ENCODE peak calls at places on chromosome 14, in seven cellular contexts. One of them, this sample, is unnamed. For H3K9me3, the result is how much of the 10 kb centered on the place peaks cover.

GRCh38 chr14:61452452-61452851 is 131.1 kb downstream of the PRKCH start:
- DNase-seq in PC-9: no peak
- DNase-seq in A549: no peak
- DNase-seq in uterus: no peak
- DNase-seq in pancreas: no peak
- DNase-seq in osteoblast: no peak
- DNase-seq in heart left ventricle: no peak
- DNase-seq in this sample: no peak

GRCh38 chr14:99722741-99723140 is 38.6 kb downstream of the CYP46A1 start:
- DNase-seq in osteoblast: no peak
- DNase-seq in heart left ventricle: no peak
- DNase-seq in PC-9: no peak
- DNase-seq in pancreas: no peak
- DNase-seq in uterus: no peak
- DNase-seq in A549: no peak
- DNase-seq in this sample: no peak

GRCh38 chr14:55102141-55102547 is 26.9 kb upstream of the LGALS3 start:
- DNase-seq in pancreas: peak
- DNase-seq in heart left ventricle: peak
- DNase-seq in uterus: peak
- DNase-seq in A549: peak
- DNase-seq in osteoblast: peak
- DNase-seq in PC-9: peak
- DNase-seq in this sample: no peak

GRCh38 chr14:63273717-63274673 is 44.7 kb downstream of the GPHB5 start:
- DNase-seq in osteoblast: no peak
- DNase-seq in PC-9: no peak
- DNase-seq in A549: no peak
- DNase-seq in uterus: peak
- DNase-seq in heart left ventricle: no peak
- DNase-seq in pancreas: no peak
- DNase-seq in this sample: no peak

GRCh38 chr14:90487462-90487861 is 90.6 kb downstream of the CALM1 start:
- DNase-seq in pancreas: no peak
- DNase-seq in uterus: no peak
- DNase-seq in A549: no peak
- DNase-seq in PC-9: no peak
- DNase-seq in heart left ventricle: no peak
- DNase-seq in osteoblast: no peak
- DNase-seq in this sample: no peak

GRCh38 chr14:95156765-95157194 is 549 bp downstream of the DICER1 start:
- DNase-seq in PC-9: no peak
- DNase-seq in osteoblast: no peak
- DNase-seq in heart left ventricle: peak
- DNase-seq in A549: peak
- DNase-seq in pancreas: peak
- DNase-seq in uterus: peak
- DNase-seq in this sample: peak

GRCh38 chr14:42994001-42994736 is 1387.5 kb downstream of the LRFN5 start:
- DNase-seq in pancreas: no peak
- DNase-seq in PC-9: peak
- DNase-seq in osteoblast: peak
- DNase-seq in A549: peak
- DNase-seq in uterus: no peak
- DNase-seq in heart left ventricle: no peak
- DNase-seq in this sample: no peak

GRCh38 chr14:104037903-104038302 is 47.6 kb upstream of the ASPG start:
- DNase-seq in uterus: no peak
- DNase-seq in pancreas: no peak
- DNase-seq in A549: no peak
- DNase-seq in osteoblast: no peak
- DNase-seq in PC-9: no peak
- DNase-seq in heart left ventricle: no peak
- DNase-seq in this sample: no peak

GRCh38 chr14:91872011-91872476 is 4.7 kb upstream of the TC2N start:
- DNase-seq in osteoblast: no peak
- DNase-seq in heart left ventricle: no peak
- DNase-seq in pancreas: no peak
- DNase-seq in PC-9: peak
- DNase-seq in uterus: no peak
- DNase-seq in A549: no peak
- DNase-seq in this sample: peak

GRCh38 chr14:104290058-104290667 is 151.8 kb downstream of the KIF26A start:
- DNase-seq in pancreas: peak
- DNase-seq in uterus: no peak
- DNase-seq in PC-9: no peak
- DNase-seq in A549: no peak
- DNase-seq in osteoblast: peak
- DNase-seq in heart left ventricle: peak
- DNase-seq in this sample: no peak

GRCh38 chr14:104472536-104473243 is 106.9 kb upstream of the C14orf180 start:
- DNase-seq in osteoblast: no peak
- DNase-seq in pancreas: peak
- DNase-seq in A549: no peak
- DNase-seq in PC-9: no peak
- DNase-seq in heart left ventricle: no peak
- DNase-seq in uterus: no peak
- DNase-seq in this sample: no peak

GRCh38 chr14:49687942-49688700 is at the start of gene POLE2:
- DNase-seq in uterus: peak
- DNase-seq in heart left ventricle: peak
- DNase-seq in osteoblast: peak
- DNase-seq in pancreas: peak
- DNase-seq in PC-9: no peak
- DNase-seq in A549: peak
- DNase-seq in this sample: peak

GRCh38 chr14:73755434-73756014 is 41.3 kb upstream of the PNMA1 start:
- DNase-seq in uterus: no peak
- DNase-seq in pancreas: no peak
- DNase-seq in heart left ventricle: no peak
- DNase-seq in PC-9: peak
- DNase-seq in osteoblast: peak
- DNase-seq in A549: no peak
- DNase-seq in this sample: no peak

GRCh38 chr14:98227000-98227726 is 1044.8 kb downstream of the BCL11B start:
- DNase-seq in heart left ventricle: no peak
- DNase-seq in pancreas: no peak
- DNase-seq in uterus: no peak
- DNase-seq in A549: no peak
- DNase-seq in osteoblast: no peak
- DNase-seq in PC-9: no peak
- DNase-seq in this sample: no peak

GRCh38 chr14:77862154-77862783 is 62.4 kb downstream of the ADCK1 start:
- DNase-seq in PC-9: peak
- DNase-seq in osteoblast: peak
- DNase-seq in A549: peak
- DNase-seq in pancreas: peak
- DNase-seq in heart left ventricle: peak
- DNase-seq in uterus: peak
- DNase-seq in this sample: peak

GRCh38 chr14:79825046-79825521 is 386.2 kb downstream of the DIO2 start:
- DNase-seq in osteoblast: peak
- DNase-seq in pancreas: no peak
- DNase-seq in heart left ventricle: no peak
- DNase-seq in uterus: no peak
- DNase-seq in PC-9: no peak
- DNase-seq in A549: no peak
- DNase-seq in this sample: no peak

GRCh38 chr14:79822034-79822433 is 389.3 kb downstream of the DIO2 start:
- DNase-seq in heart left ventricle: no peak
- DNase-seq in A549: no peak
- DNase-seq in pancreas: no peak
- DNase-seq in uterus: no peak
- DNase-seq in PC-9: no peak
- DNase-seq in osteoblast: no peak
- DNase-seq in this sample: no peak

DNA sequence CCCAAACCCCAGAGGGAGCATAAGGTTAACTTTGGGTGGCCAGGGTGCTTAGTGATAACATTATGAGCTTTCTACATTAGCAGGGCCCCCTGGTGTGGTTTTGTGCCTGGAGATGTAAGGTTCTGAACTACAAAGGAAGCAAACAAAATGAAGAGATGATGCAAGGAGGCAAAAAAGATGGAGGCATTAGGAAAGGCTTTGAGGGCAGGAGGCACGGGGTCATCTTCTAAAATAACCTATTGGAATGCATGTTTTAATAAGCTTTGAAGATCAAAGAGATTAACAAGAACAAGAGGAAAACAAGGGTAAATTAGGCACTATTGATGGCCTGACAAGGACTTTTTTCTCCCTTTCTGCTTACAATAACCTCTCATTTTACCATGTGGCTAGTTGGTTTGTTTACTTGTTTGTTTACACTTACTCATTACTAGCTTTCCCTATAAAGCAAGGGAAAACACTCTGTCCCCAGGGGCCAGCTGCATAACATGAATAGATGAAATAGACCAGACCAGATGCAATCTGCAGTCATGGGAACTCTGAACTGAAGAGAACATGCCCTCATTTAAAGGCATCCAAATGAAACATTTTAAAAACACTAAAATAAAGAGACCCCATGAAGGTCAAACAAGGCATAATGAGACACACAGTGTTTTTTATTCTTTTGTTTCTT is 390.3 kb downstream of the DIO2 start:
- DNase-seq in uterus: no peak
- DNase-seq in heart left ventricle: no peak
- DNase-seq in osteoblast: no peak
- DNase-seq in PC-9: no peak
- DNase-seq in A549: no peak
- DNase-seq in pancreas: no peak
- DNase-seq in this sample: no peak
- H3K9me3 ChIP-seq in uterus: under half
- H3K9me3 ChIP-seq in heart left ventricle: under half
- H3K9me3 ChIP-seq in osteoblast: under half
- H3K9me3 ChIP-seq in PC-9: under half
- H3K9me3 ChIP-seq in A549: under half
- H3K9me3 ChIP-seq in pancreas: under half
- H3K9me3 ChIP-seq in this sample: under half

DNA sequence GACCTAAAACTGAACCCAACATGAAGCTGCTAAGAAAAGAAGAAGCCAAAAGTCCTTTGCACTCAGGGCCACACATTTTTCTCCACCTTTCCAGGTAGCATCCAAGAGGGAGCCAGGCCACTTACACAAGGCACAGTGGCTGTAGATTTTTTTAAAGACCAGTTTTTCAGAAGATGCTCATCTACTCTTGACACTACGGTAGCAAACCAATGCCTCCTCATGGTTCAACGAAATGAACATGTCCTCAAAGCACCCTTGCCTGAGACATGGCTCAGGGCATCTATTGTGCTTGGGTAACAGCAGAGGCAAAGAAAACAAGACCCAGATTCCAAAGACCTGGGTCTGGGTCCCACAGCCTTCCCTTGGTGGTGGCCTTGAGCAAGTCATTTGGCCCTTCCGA is 22.3 kb downstream of the PRIMA1 start:
- DNase-seq in uterus: no peak
- DNase-seq in osteoblast: no peak
- DNase-seq in A549: no peak
- DNase-seq in PC-9: no peak
- DNase-seq in pancreas: no peak
- DNase-seq in heart left ventricle: no peak
- DNase-seq in this sample: no peak
- H3K27ac ChIP-seq in uterus: no peak
- H3K27ac ChIP-seq in osteoblast: no peak
- H3K27ac ChIP-seq in A549: no peak
- H3K27ac ChIP-seq in PC-9: no peak
- H3K27ac ChIP-seq in pancreas: no peak
- H3K27ac ChIP-seq in heart left ventricle: no peak
- H3K27ac ChIP-seq in this sample: no peak

GRCh38 chr14:22303589-22304195 is 285.3 kb downstream of the DAD1 start:
- DNase-seq in pancreas: no peak
- DNase-seq in uterus: no peak
- DNase-seq in A549: no peak
- DNase-seq in heart left ventricle: no peak
- DNase-seq in PC-9: no peak
- DNase-seq in osteoblast: no peak
- DNase-seq in this sample: no peak
- TF ChIP-seq CTCF in pancreas: peak
- TF ChIP-seq CTCF in uterus: peak
- TF ChIP-seq CTCF in A549: peak
- TF ChIP-seq CTCF in heart left ventricle: peak
- TF ChIP-seq CTCF in PC-9: peak
- TF ChIP-seq CTCF in osteoblast: peak
- TF ChIP-seq CTCF in this sample: no peak

GRCh38 chr14:101058571-101058970 is 155.0 kb upstream of the RTL1 start:
- DNase-seq in heart left ventricle: no peak
- DNase-seq in PC-9: no peak
- DNase-seq in osteoblast: peak
- DNase-seq in uterus: no peak
- DNase-seq in A549: no peak
- DNase-seq in pancreas: no peak
- DNase-seq in this sample: no peak
- H3K9me3 ChIP-seq in heart left ventricle: under half
- H3K9me3 ChIP-seq in PC-9: under half
- H3K9me3 ChIP-seq in osteoblast: under half
- H3K9me3 ChIP-seq in uterus: under half
- H3K9me3 ChIP-seq in A549: under half
- H3K9me3 ChIP-seq in pancreas: under half
- H3K9me3 ChIP-seq in this sample: under half

GRCh38 chr14:52265248-52265647 is 2.2 kb upstream of the PTGDR start:
- DNase-seq in PC-9: no peak
- DNase-seq in osteoblast: no peak
- DNase-seq in uterus: no peak
- DNase-seq in heart left ventricle: no peak
- DNase-seq in A549: no peak
- DNase-seq in pancreas: no peak
- DNase-seq in this sample: no peak
- H3K27ac ChIP-seq in PC-9: no peak
- H3K27ac ChIP-seq in osteoblast: no peak
- H3K27ac ChIP-seq in uterus: no peak
- H3K27ac ChIP-seq in heart left ventricle: no peak
- H3K27ac ChIP-seq in A549: no peak
- H3K27ac ChIP-seq in pancreas: no peak
- H3K27ac ChIP-seq in this sample: no peak

DNA sequence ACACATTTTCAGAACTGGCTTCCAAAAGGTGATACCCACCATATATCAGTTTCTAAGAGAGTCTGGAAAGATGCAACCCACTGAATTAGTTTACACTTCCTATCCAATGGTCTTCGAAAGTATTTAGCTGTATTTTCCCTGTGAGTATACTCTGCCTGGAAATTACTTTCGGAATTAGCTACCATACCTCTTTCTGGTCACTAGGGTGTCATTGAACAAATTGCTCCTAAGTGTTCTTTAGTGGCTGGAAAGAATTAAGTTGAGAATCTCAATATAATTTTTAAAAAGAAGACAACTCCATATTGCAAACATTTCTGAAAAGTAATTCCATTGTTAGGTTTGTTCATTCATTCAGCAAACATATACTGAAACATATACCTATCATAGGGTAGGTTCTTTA is 283.1 kb upstream of the SSTR1 start:
- DNase-seq in A549: no peak
- DNase-seq in PC-9: no peak
- DNase-seq in heart left ventricle: no peak
- DNase-seq in osteoblast: no peak
- DNase-seq in pancreas: no peak
- DNase-seq in uterus: no peak
- DNase-seq in this sample: no peak
- TF ChIP-seq CTCF in A549: no peak
- TF ChIP-seq CTCF in PC-9: no peak
- TF ChIP-seq CTCF in heart left ventricle: no peak
- TF ChIP-seq CTCF in osteoblast: no peak
- TF ChIP-seq CTCF in pancreas: no peak
- TF ChIP-seq CTCF in uterus: no peak
- TF ChIP-seq CTCF in this sample: no peak

GRCh38 chr14:105855246-105855892 is 329.0 kb downstream of the TMEM121 start:
- DNase-seq in uterus: peak
- DNase-seq in A549: no peak
- DNase-seq in osteoblast: peak
- DNase-seq in PC-9: no peak
- DNase-seq in heart left ventricle: peak
- DNase-seq in pancreas: peak
- DNase-seq in this sample: no peak
- H3K9me3 ChIP-seq in uterus: under half
- H3K9me3 ChIP-seq in A549: under half
- H3K9me3 ChIP-seq in osteoblast: under half
- H3K9me3 ChIP-seq in PC-9: under half
- H3K9me3 ChIP-seq in heart left ventricle: under half
- H3K9me3 ChIP-seq in pancreas: under half
- H3K9me3 ChIP-seq in this sample: under half

This sample was measured in CD4-positive, alpha-beta T cell.